ENCODE peak calls at places on chromosomes 7 and 10, in six cellular contexts. I is NCI-H1105 treated with DMSO at 0.1 percent for 48 hours, Z is BJ, A is NCI-H345, R is posterior cingulate gyrus, M is AG08395. H is an unnamed sample.

GRCh38 chr7:98420966-98421612 is 20.2 kb upstream of the BAIAP2L1 start:
- DNase-seq in I (peak; percentile 76), Z (no peak), A (peak; percentile 91), R (peak; percentile 36), M (peak; percentile 20), H (peak; percentile 49)

GRCh38 chr7:151310578-151310977 is 31.0 kb upstream of the NUB1 start:
- DNase-seq in I (no peak), Z (no peak), A (no peak), R (no peak), M (no peak), H (no peak)

GRCh38 chr10:111646021-111646420 is 537.5 kb downstream of the GPAM start:
- DNase-seq in I (no peak), Z (no peak), A (no peak), R (no peak), M (no peak), H (no peak)

GRCh38 chr7:69358163-69358821 is 240.0 kb upstream of the AUTS2 start:
- DNase-seq in I (no peak), Z (no peak), A (no peak), R (no peak), M (peak; percentile 22), H (no peak)

GRCh38 chr7:148856891-148857290 is 27.2 kb downstream of the EZH2 start:
- DNase-seq in I (no peak), Z (no peak), A (no peak), R (no peak), M (no peak), H (no peak)

GRCh38 chr7:86320341-86320740 is 323.4 kb upstream of the GRM3 start:
- DNase-seq in I (no peak), Z (no peak), A (no peak), R (no peak), M (no peak), H (no peak)

GRCh38 chr7:112616295-112616694 is 135.5 kb downstream of the LSMEM1 start:
- DNase-seq in I (no peak), Z (no peak), A (no peak), R (no peak), M (no peak), H (no peak)

GRCh38 chr7:74203157-74203556 is 6.6 kb upstream of the LAT2 start:
- DNase-seq in I (no peak), Z (no peak), A (no peak), R (no peak), M (peak; percentile 78), H (peak; percentile 25)

GRCh38 chr7:34036069-34036920 is 131.0 kb downstream of the BMPER start:
- DNase-seq in I (peak; percentile 9), Z (no peak), A (peak; percentile 64), R (no peak), M (no peak), H (peak; percentile 69)

GRCh38 chr7:98286093-98286525 is 4.6 kb downstream of the BRI3 start:
- DNase-seq in I (no peak), Z (no peak), A (no peak), R (no peak), M (peak; percentile 85), H (no peak)

GRCh38 chr7:140230517-140230861 is 53.7 kb upstream of the KDM7A start:
- DNase-seq in I (no peak), Z (no peak), A (peak; percentile 33), R (no peak), M (no peak), H (no peak)

GRCh38 chr10:124500767-124501166 is 39.1 kb downstream of the LHPP start:
- DNase-seq in I (no peak), Z (no peak), A (no peak), R (no peak), M (no peak), H (no peak)

GRCh38 chr7:15248514-15248913 is 313.3 kb downstream of the AGMO start:
- DNase-seq in I (no peak), Z (no peak), A (no peak), R (no peak), M (no peak), H (no peak)

GRCh38 chr7:24978837-24979469 is 1.0 kb downstream of the OSBPL3 start:
- DNase-seq in I (no peak), Z (no peak), A (no peak), R (no peak), M (no peak), H (no peak)

GRCh38 chr7:132980406-132980805 is 101.5 kb downstream of the CHCHD3 start:
- DNase-seq in I (no peak), Z (no peak), A (no peak), R (no peak), M (no peak), H (no peak)

GRCh38 chr10:119445935-119446317 is 96.6 kb downstream of the RGS10 start:
- DNase-seq in I (no peak), Z (no peak), A (no peak), R (no peak), M (no peak), H (no peak)

GRCh38 chr7:50418526-50418925 is 31.6 kb downstream of the FIGNL1 start:
- DNase-seq in I (no peak), Z (no peak), A (no peak), R (no peak), M (no peak), H (no peak)

GRCh38 chr7:87876759-87877234 is 504 bp downstream of the DBF4 start:
- DNase-seq in I (peak; percentile 57), Z (no peak), A (peak; percentile 58), R (peak; percentile 67), M (peak; percentile 60), H (peak; percentile 75)

GRCh38 chr7:148135106-148135505 is 455.5 kb upstream of the C7orf33 start:
- DNase-seq in I (no peak), Z (no peak), A (no peak), R (no peak), M (no peak), H (no peak)

GRCh38 chr10:105793071-105793470 is 1152.0 kb downstream of the SORCS3 start:
- DNase-seq in I (peak; percentile 1), Z (no peak), A (no peak), R (no peak), M (no peak), H (no peak)

GRCh38 chr7:75993689-75994387 is 557 bp downstream of the TMEM120A start:
- DNase-seq in I (peak; percentile 22), Z (no peak), A (no peak), R (no peak), M (peak; percentile 85), H (no peak)

GRCh38 chr7:12706900-12707536 is 19.6 kb downstream of the ARL4A start:
- DNase-seq in I (peak; percentile 37), Z (no peak), A (peak; percentile 82), R (no peak), M (no peak), H (peak; percentile 73)

GRCh38 chr10:88657901-88658300 is 6.3 kb upstream of the LIPF start:
- DNase-seq in I (no peak), Z (no peak), A (no peak), R (no peak), M (no peak), H (peak; percentile 83)

GRCh38 chr7:95583834-95584621 is 12.3 kb downstream of the PDK4 start:
- DNase-seq in I (no peak), Z (no peak), A (no peak), R (no peak), M (no peak), H (no peak)

GRCh38 chr7:6508950-6509349 is 42.3 kb downstream of the GRID2IP start:
- DNase-seq in I (no peak), Z (no peak), A (no peak), R (no peak), M (no peak), H (no peak)

H was measured in foreskin keratinocyte.